ENCODE peak calls at places on chromosomes 2 and 18, in seven cellular contexts. One of them, this sample, is unnamed.

GRCh38 chr2:85324639-85325465 is 2.9 kb downstream of the TGOLN2 start:
- DNase-seq in G401: peak
- DNase-seq in frontal cortex: no peak
- DNase-seq in naive thymus-derived CD4-positive, alpha-beta T cell: no peak
- DNase-seq in fibroblast of lung: peak
- DNase-seq in AG04449: no peak
- DNase-seq in AG10803: no peak
- DNase-seq in this sample: no peak

GRCh38 chr2:203710211-203710610 is 3.8 kb downstream of the CD28 start:
- DNase-seq in AG10803: no peak
- DNase-seq in G401: no peak
- DNase-seq in AG04449: no peak
- DNase-seq in fibroblast of lung: no peak
- DNase-seq in frontal cortex: no peak
- DNase-seq in naive thymus-derived CD4-positive, alpha-beta T cell: no peak
- DNase-seq in this sample: no peak

GRCh38 chr18:21316296-21316695 is 74.3 kb downstream of the GREB1L start:
- DNase-seq in naive thymus-derived CD4-positive, alpha-beta T cell: no peak
- DNase-seq in fibroblast of lung: peak
- DNase-seq in frontal cortex: no peak
- DNase-seq in G401: no peak
- DNase-seq in AG04449: no peak
- DNase-seq in AG10803: no peak
- DNase-seq in this sample: no peak

GRCh38 chr2:208274748-208275147 is 8.7 kb downstream of the PIKFYVE start:
- DNase-seq in AG04449: no peak
- DNase-seq in naive thymus-derived CD4-positive, alpha-beta T cell: no peak
- DNase-seq in frontal cortex: no peak
- DNase-seq in fibroblast of lung: no peak
- DNase-seq in G401: no peak
- DNase-seq in AG10803: no peak
- DNase-seq in this sample: no peak

GRCh38 chr2:157842106-157842879 is 33.8 kb downstream of the ACVR1 start:
- DNase-seq in AG04449: no peak
- DNase-seq in frontal cortex: no peak
- DNase-seq in G401: no peak
- DNase-seq in naive thymus-derived CD4-positive, alpha-beta T cell: no peak
- DNase-seq in fibroblast of lung: no peak
- DNase-seq in AG10803: no peak
- DNase-seq in this sample: no peak

GRCh38 chr2:239296020-239296932 is 104.5 kb downstream of the HDAC4 start:
- DNase-seq in G401: no peak
- DNase-seq in AG04449: no peak
- DNase-seq in AG10803: no peak
- DNase-seq in fibroblast of lung: no peak
- DNase-seq in frontal cortex: no peak
- DNase-seq in naive thymus-derived CD4-positive, alpha-beta T cell: no peak
- DNase-seq in this sample: no peak

GRCh38 chr2:219570924-219571310 is 422 bp downstream of the OBSL1 start:
- DNase-seq in fibroblast of lung: peak
- DNase-seq in frontal cortex: no peak
- DNase-seq in AG10803: peak
- DNase-seq in AG04449: no peak
- DNase-seq in naive thymus-derived CD4-positive, alpha-beta T cell: no peak
- DNase-seq in G401: peak
- DNase-seq in this sample: no peak

GRCh38 chr2:216804357-216805350 is 55.2 kb downstream of the TNP1 start:
- DNase-seq in fibroblast of lung: no peak
- DNase-seq in AG04449: no peak
- DNase-seq in frontal cortex: no peak
- DNase-seq in G401: no peak
- DNase-seq in AG10803: no peak
- DNase-seq in naive thymus-derived CD4-positive, alpha-beta T cell: no peak
- DNase-seq in this sample: no peak

GRCh38 chr18:38940863-38941531 is 1375.4 kb upstream of the CELF4 start:
- DNase-seq in AG04449: no peak
- DNase-seq in G401: no peak
- DNase-seq in frontal cortex: no peak
- DNase-seq in naive thymus-derived CD4-positive, alpha-beta T cell: no peak
- DNase-seq in fibroblast of lung: peak
- DNase-seq in AG10803: no peak
- DNase-seq in this sample: no peak

GRCh38 chr18:26088482-26088881 is 1.9 kb downstream of the SS18 start:
- DNase-seq in fibroblast of lung: peak
- DNase-seq in G401: no peak
- DNase-seq in AG10803: peak
- DNase-seq in AG04449: no peak
- DNase-seq in frontal cortex: peak
- DNase-seq in naive thymus-derived CD4-positive, alpha-beta T cell: no peak
- DNase-seq in this sample: no peak

GRCh38 chr2:234821946-234822470 is 129.8 kb upstream of the SH3BP4 start:
- DNase-seq in naive thymus-derived CD4-positive, alpha-beta T cell: no peak
- DNase-seq in fibroblast of lung: peak
- DNase-seq in frontal cortex: no peak
- DNase-seq in G401: no peak
- DNase-seq in AG10803: peak
- DNase-seq in AG04449: no peak
- DNase-seq in this sample: no peak

GRCh38 chr18:25176516-25177042 is 175.4 kb downstream of the ZNF521 start:
- DNase-seq in frontal cortex: no peak
- DNase-seq in AG04449: no peak
- DNase-seq in G401: no peak
- DNase-seq in naive thymus-derived CD4-positive, alpha-beta T cell: no peak
- DNase-seq in fibroblast of lung: no peak
- DNase-seq in AG10803: no peak
- DNase-seq in this sample: no peak

GRCh38 chr18:62586781-62587487 is 64.1 kb downstream of the ZCCHC2 start:
- DNase-seq in AG10803: no peak
- DNase-seq in fibroblast of lung: no peak
- DNase-seq in AG04449: no peak
- DNase-seq in frontal cortex: no peak
- DNase-seq in naive thymus-derived CD4-positive, alpha-beta T cell: no peak
- DNase-seq in G401: no peak
- DNase-seq in this sample: peak

GRCh38 chr2:223536546-223536945 is 65.6 kb downstream of the SCG2 start:
- DNase-seq in AG04449: no peak
- DNase-seq in G401: no peak
- DNase-seq in AG10803: no peak
- DNase-seq in frontal cortex: no peak
- DNase-seq in naive thymus-derived CD4-positive, alpha-beta T cell: no peak
- DNase-seq in fibroblast of lung: peak
- DNase-seq in this sample: no peak

GRCh38 chr18:9321017-9321452 is 13.5 kb upstream of the TWSG1 start:
- DNase-seq in G401: no peak
- DNase-seq in frontal cortex: no peak
- DNase-seq in AG04449: no peak
- DNase-seq in AG10803: peak
- DNase-seq in naive thymus-derived CD4-positive, alpha-beta T cell: no peak
- DNase-seq in fibroblast of lung: peak
- DNase-seq in this sample: no peak

GRCh38 chr2:44479127-44479887 is 117.6 kb downstream of the CAMKMT start:
- DNase-seq in naive thymus-derived CD4-positive, alpha-beta T cell: no peak
- DNase-seq in AG04449: peak
- DNase-seq in frontal cortex: peak
- DNase-seq in G401: peak
- DNase-seq in fibroblast of lung: peak
- DNase-seq in AG10803: peak
- DNase-seq in this sample: no peak

GRCh38 chr2:138079976-138080375 is 115.7 kb downstream of the HNMT start:
- DNase-seq in AG04449: no peak
- DNase-seq in frontal cortex: no peak
- DNase-seq in fibroblast of lung: no peak
- DNase-seq in naive thymus-derived CD4-positive, alpha-beta T cell: no peak
- DNase-seq in G401: peak
- DNase-seq in AG10803: no peak
- DNase-seq in this sample: no peak

This sample was measured in anterior cingulate cortex.